ENCODE peak calls at places on chromosomes 11 and 22, in four cellular contexts. N is spleen, I is cardiac muscle cell, X is suprapubic skin. Y is an unnamed sample. For H3K27me3, the result is how much of the 10 kb centered on the place peaks cover.

GRCh38 chr22:39254122-39254521 is 9.3 kb upstream of the PDGFB start:
- DNase-seq in I (no peak), N (no peak), X (no peak), Y (no peak)

GRCh38 chr22:49689255-49689770 is 138.4 kb downstream of the BRD1 start:
- DNase-seq in X (peak), N (no peak), I (no peak), Y (no peak)

GRCh38 chr22:17910561-17911311 is 113.6 kb downstream of the MICAL3 start:
- DNase-seq in X (no peak), I (peak), N (peak), Y (no peak)

GRCh38 chr11:58530236-58530635 is 22.3 kb upstream of the OR5B21 start:
- DNase-seq in I (no peak), N (no peak), X (no peak), Y (no peak)

GRCh38 chr11:29616611-29617010 is 400.2 kb downstream of the KCNA4 start:
- DNase-seq in I (no peak), X (no peak), N (no peak), Y (no peak)

GRCh38 chr22:22098457-22099193 is 116.0 kb upstream of the TOP3B start:
- DNase-seq in I (no peak), X (no peak), N (no peak), Y (no peak)

GRCh38 chr22:20056696-20057386 is 23.2 kb upstream of the DGCR8 start:
- DNase-seq in I (no peak), N (no peak), X (no peak), Y (no peak)

GRCh38 chr11:104337273-104337672 is 173.3 kb upstream of the PDGFD start:
- DNase-seq in X (no peak), I (no peak), N (no peak), Y (no peak)

GRCh38 chr11:114257621-114258558 is 38.3 kb upstream of the NNMT start:
- DNase-seq in I (peak), X (no peak), N (peak), Y (peak)

GRCh38 chr22:19800761-19801244 is 40.2 kb downstream of the TBX1 start:
- DNase-seq in I (peak), X (no peak), N (no peak), Y (no peak)

GRCh38 chr11:22787565-22788162 is 41.9 kb downstream of the SVIP start:
- DNase-seq in I (peak), X (no peak), N (no peak), Y (no peak)

GRCh38 chr22:38267086-38267485 is 5.7 kb downstream of the TMEM184B start:
- DNase-seq in I (no peak), X (no peak), N (no peak), Y (no peak)

GRCh38 chr11:95192717-95193116 is 38.3 kb downstream of the SESN3 start:
- DNase-seq in I (no peak), X (no peak), N (no peak), Y (no peak)

GRCh38 chr11:44471603-44472002 is 93.9 kb upstream of the CD82 start:
- DNase-seq in I (no peak), X (no peak), N (no peak), Y (no peak)

GRCh38 chr11:39011822-39012221 is 2413.8 kb upstream of the RAG2 start:
- DNase-seq in N (no peak), X (no peak), I (no peak), Y (no peak)

GRCh38 chr22:37290737-37291136 is 8.4 kb downstream of the CYTH4 start:
- DNase-seq in X (no peak), I (no peak), N (peak), Y (no peak)

GRCh38 chr22:20115691-20116375 is at the start of gene RANBP1:
- DNase-seq in I (no peak), X (no peak), N (peak), Y (no peak)

GRCh38 chr11:134471341-134472187 is 59.5 kb upstream of the B3GAT1 start:
- DNase-seq in X (no peak), N (no peak), I (no peak), Y (no peak)

GRCh38 chr11:95845168-95845567 is 54.9 kb downstream of the CEP57 start:
- DNase-seq in X (no peak), I (no peak), N (no peak), Y (no peak)

GRCh38 chr11:134571301-134571700 is 159.3 kb upstream of the B3GAT1 start:
- DNase-seq in X (no peak), N (no peak), I (no peak), Y (no peak)

GRCh38 chr11:19703211-19703610 is 9.4 kb upstream of the NAV2 start:
- DNase-seq in X (no peak), N (no peak), I (no peak), Y (no peak)

GRCh38 chr11:109972939-109973338 is 120.3 kb upstream of the ZC3H12C start:
- DNase-seq in X (no peak), N (no peak), I (no peak), Y (no peak)

GRCh38 chr11:131195801-131196517 is 174.5 kb upstream of the NTM start:
- DNase-seq in X (no peak), N (no peak), I (no peak), Y (no peak)

GRCh38 chr11:122795281-122795680 is 43.0 kb upstream of the CRTAM start:
- DNase-seq in X (no peak), N (no peak), I (no peak), Y (no peak)

GRCh38 chr11:65185166-65185565 is 3.4 kb downstream of the CAPN1 start:
- DNase-seq in X (peak), N (no peak), I (no peak), Y (no peak)
- H3K27me3 ChIP-seq in X (under half), N (under half), I (under half), Y (under half)

DNA sequence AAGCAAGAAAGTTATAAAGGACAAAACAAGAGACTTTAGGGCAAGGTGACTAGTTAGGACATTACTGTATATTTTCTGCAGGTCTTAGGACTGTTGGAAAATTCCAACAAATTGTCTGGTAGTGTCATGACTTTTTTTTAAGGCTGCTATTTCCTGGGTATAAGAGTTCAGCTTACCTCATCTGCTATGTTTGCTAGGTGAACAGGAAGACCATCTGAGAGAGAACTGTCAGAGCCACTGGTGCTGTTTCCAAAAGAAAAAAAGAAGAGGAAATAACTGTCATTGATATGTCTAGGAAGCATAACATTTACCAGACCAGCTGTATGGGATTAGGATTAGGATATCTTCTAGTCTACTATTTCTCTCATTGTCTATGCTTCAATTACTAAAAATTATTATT is 26.3 kb upstream of the MTCH2 start:
- DNase-seq in I (no peak), X (no peak), N (no peak), Y (no peak)
- H3K27me3 ChIP-seq in I (under half), X (under half), N (under half), Y (under half)

DNA sequence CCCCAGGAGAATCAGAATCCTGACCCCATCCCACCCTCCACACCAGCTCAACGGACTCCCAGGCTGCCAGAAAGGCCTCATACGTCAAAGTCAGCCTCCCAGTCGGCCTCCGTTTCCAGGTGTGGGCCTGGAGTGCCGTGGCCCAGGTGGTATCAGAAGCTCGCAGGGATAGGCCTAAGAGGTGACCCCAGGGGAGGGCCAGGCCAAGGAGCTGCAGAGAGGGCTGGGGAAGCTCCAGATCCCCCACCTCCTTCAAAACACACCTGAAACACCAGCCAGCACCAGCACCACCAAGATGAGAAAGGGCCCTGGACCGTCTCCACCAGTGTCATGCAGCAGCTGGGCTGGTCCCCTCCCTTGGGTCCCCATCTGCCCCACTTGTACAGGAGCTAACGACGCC is 20.3 kb downstream of the ASCL2 start:
- DNase-seq in X (peak), I (no peak), N (peak), Y (no peak)
- H3K27me3 ChIP-seq in X (under half), I (under half), N (under half), Y (under half)

GRCh38 chr22:48348855-48349254 is 1478.8 kb downstream of the BRD1 start:
- DNase-seq in I (no peak), X (no peak), N (no peak), Y (no peak)

GRCh38 chr22:48352086-48352911 is 1475.4 kb downstream of the BRD1 start:
- DNase-seq in X (no peak), I (no peak), N (peak), Y (no peak)

GRCh38 chr22:48353116-48353947 is 1474.3 kb downstream of the BRD1 start:
- DNase-seq in I (no peak), N (peak), X (no peak), Y (no peak)

GRCh38 chr22:48351376-48352085 is 1476.1 kb downstream of the BRD1 start:
- DNase-seq in X (no peak), N (peak), I (no peak), Y (no peak)

DNA sequence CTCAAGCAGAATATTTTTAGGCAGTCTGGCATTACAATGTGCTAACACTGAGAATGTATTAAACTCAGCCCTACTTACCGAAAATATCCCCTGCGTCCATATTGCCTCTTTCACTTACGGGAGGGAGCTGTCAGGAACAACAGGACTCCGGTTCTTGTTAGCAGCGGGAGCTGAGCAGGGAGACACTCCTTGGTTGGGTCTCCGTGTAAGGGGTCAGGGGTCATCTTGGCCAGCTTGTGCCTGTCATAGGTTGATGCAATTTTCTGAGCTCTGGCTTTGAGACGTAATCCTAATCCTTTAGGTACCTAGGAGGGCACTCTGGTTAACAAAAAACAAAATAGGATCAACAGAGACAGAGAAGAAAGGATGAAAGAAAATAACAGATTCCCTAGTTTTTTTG is 1477.2 kb downstream of the BRD1 start:
- DNase-seq in I (no peak), X (no peak), N (no peak), Y (no peak)
- H3K27me3 ChIP-seq in I (under half), X (under half), N (under half), Y (under half)

GRCh38 chr22:27801616-27802388 is at the start of gene MN1:
- DNase-seq in I (peak), X (no peak), N (no peak), Y (no peak)

GRCh38 chr22:27800250-27801131 is 1.1 kb downstream of the MN1 start:
- DNase-seq in N (no peak), X (no peak), I (peak), Y (no peak)

GRCh38 chr22:27802389-27803079 is 978 bp upstream of the MN1 start:
- DNase-seq in X (no peak), N (no peak), I (no peak), Y (no peak)

GRCh38 chr22:27799334-27800249 is 2.0 kb downstream of the MN1 start:
- DNase-seq in X (no peak), N (no peak), I (peak), Y (no peak)

DNA sequence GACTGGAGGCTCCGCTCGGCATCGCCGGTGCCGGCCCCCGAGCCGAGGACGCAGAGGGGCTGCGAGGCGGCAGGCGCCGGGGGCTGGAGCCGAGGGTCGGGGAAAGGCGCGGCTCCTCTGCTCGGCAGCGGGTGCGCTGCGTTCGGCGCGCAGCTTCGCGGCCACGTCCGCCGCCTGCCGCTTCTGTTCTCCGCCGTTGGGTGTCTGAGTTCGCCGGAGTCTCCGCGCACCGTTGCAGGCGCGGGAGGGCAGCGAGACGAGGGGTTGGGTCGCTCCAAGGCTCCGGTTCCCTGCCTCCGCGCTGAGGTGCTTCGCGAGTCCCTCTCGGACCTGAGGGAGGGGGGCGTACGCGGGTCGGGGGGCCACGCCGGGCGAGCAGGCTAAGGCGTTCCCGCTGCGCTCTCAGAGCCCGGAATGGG is 350 bp downstream of the MN1 start:
- DNase-seq in X (no peak), N (no peak), I (peak), Y (no peak)
- H3K27me3 ChIP-seq in X (under half), N (half or more), I (under half), Y (under half)

GRCh38 chr22:50716291-50717024 is 21.5 kb upstream of the ACR start:
- DNase-seq in I (no peak), N (no peak), X (no peak), Y (no peak)
- H3K27me3 ChIP-seq in I (under half), N (under half), X (under half), Y (under half)

GRCh38 chr11:126603486-126603885 is 248.0 kb downstream of the ST3GAL4 start:
- DNase-seq in N (no peak), I (no peak), X (no peak), Y (no peak)
- H3K27me3 ChIP-seq in N (under half), I (half or more), X (under half), Y (under half)

GRCh38 chr11:45687836-45688235 is 22.4 kb upstream of the CHST1 start:
- DNase-seq in I (no peak), N (peak), X (no peak), Y (no peak)
- H3K27me3 ChIP-seq in I (under half), N (under half), X (under half), Y (under half)